ENCODE peak calls at places on chromosomes 11 and 22, in six cellular contexts. N is posterior cingulate gyrus; S is SHP77 treated with DMSO at 0.1 percent for 48 hours; Z is activated gamma-delta T cell treated with Interleukin-2 at 50 U/mL for 16 hours; H is fibroblast of lung; A is stimulated activated CD8-positive, alpha-beta memory T cell treated with anti-CD3 and anti-CD28 coated beads, Interleukin-4, amount 100 ng/mL, for 4 hours. E is an unnamed sample.

GRCh38 chr22:17237031-17237668 is 17.9 kb upstream of the ADA2 start:
- DNase-seq in A (no peak), H (no peak), S (no peak), Z (no peak), N (peak; percentile 50), E (no peak)

GRCh38 chr11:18723991-18724390 is 2.0 kb downstream of the IGSF22 start:
- DNase-seq in H (no peak), Z (no peak), S (no peak), A (no peak), N (peak; percentile 96), E (no peak)

GRCh38 chr11:8011981-8012444 is 24.9 kb downstream of the EIF3F start:
- DNase-seq in N (no peak), S (no peak), Z (no peak), H (peak; percentile 96), A (no peak), E (no peak)

GRCh38 chr11:78727816-78728215 is 153.2 kb upstream of the NARS2 start:
- DNase-seq in Z (no peak), N (no peak), S (no peak), A (no peak), H (no peak), E (no peak)

GRCh38 chr11:119315139-119316016 is 1.6 kb downstream of the MCAM start:
- DNase-seq in A (no peak), Z (peak; percentile 51), H (peak; percentile 18), N (no peak), S (no peak), E (peak; percentile 59)

GRCh38 chr22:24051568-24051967 is 40.5 kb downstream of the CABIN1 start:
- DNase-seq in S (no peak), A (no peak), H (no peak), N (no peak), Z (no peak), E (no peak)

GRCh38 chr11:50275133-50275532 is 242.5 kb downstream of the OR4C45 start:
- DNase-seq in A (no peak), Z (no peak), S (no peak), N (no peak), H (no peak), E (no peak)

GRCh38 chr11:113674397-113674685 is 31.8 kb downstream of the TMPRSS5 start:
- DNase-seq in S (no peak), A (no peak), N (no peak), Z (no peak), H (peak; percentile 28), E (no peak)

GRCh38 chr11:70548976-70549375 is 150.6 kb downstream of the CTTN start:
- DNase-seq in N (peak; percentile 55), A (no peak), S (no peak), H (no peak), Z (no peak), E (no peak)

GRCh38 chr22:35959121-35959800 is 69.4 kb downstream of the RBFOX2 start:
- DNase-seq in N (no peak), Z (no peak), S (no peak), A (no peak), H (no peak), E (no peak)

GRCh38 chr22:22180738-22181514 is 63.7 kb upstream of the VPREB1 start:
- DNase-seq in H (no peak), N (no peak), Z (no peak), A (no peak), S (no peak), E (no peak)

GRCh38 chr11:74877132-74877531 is 71.8 kb downstream of the XRRA1 start:
- DNase-seq in H (no peak), Z (no peak), A (no peak), S (no peak), N (no peak), E (peak; percentile 9)

E was measured in stimulated activated naive CD8-positive, alpha-beta T cell treated with anti-CD3 and anti-CD28 coated beads, Interleukin-15, Interleukin-2, amounts not matched to agents 100 U/mL and 50 U/mL, for 24 hours.